ENCODE peak calls at places on chromosomes 13 and 19, in four cellular contexts. R is coronary artery, S is Calu3, N is activated B cell treated with CpG ODN at 0.5 μM for 24 hours. Q is an unnamed sample.

GRCh38 chr19:18456974-18457373 is 19.0 kb upstream of the ISYNA1 start:
- DNase-seq in R (no peak), S (no peak), N (no peak), Q (no peak)

GRCh38 chr13:29702912-29703351 is 107.4 kb upstream of the SLC7A1 start:
- DNase-seq in R (peak), S (no peak), N (no peak), Q (no peak)

GRCh38 chr13:109212630-109213029 is 573.8 kb downstream of the IRS2 start:
- DNase-seq in R (no peak), S (no peak), N (no peak), Q (no peak)

GRCh38 chr13:73110814-73111213 is 52.0 kb downstream of the KLF5 start:
- DNase-seq in R (no peak), S (no peak), N (no peak), Q (no peak)

GRCh38 chr19:21749090-21749489 is 18.3 kb downstream of the ZNF100 start:
- DNase-seq in R (no peak), S (no peak), N (no peak), Q (no peak)

GRCh38 chr13:109110159-109110558 is 480.7 kb downstream of the MYO16 start:
- DNase-seq in R (no peak), S (no peak), N (no peak), Q (no peak)

GRCh38 chr13:43246382-43246781 is 223.0 kb downstream of the DNAJC15 start:
- DNase-seq in R (no peak), S (no peak), N (no peak), Q (no peak)

GRCh38 chr13:113671066-113672001 is 4.3 kb downstream of the GRK1 start:
- DNase-seq in R (peak), S (no peak), N (peak), Q (no peak)

GRCh38 chr19:7395360-7395781 is 46.6 kb downstream of the ARHGEF18 start:
- DNase-seq in R (no peak), S (no peak), N (no peak), Q (no peak)

GRCh38 chr13:44816701-44817684 is 172.3 kb downstream of the NUFIP1 start:
- DNase-seq in R (no peak), S (peak), N (no peak), Q (no peak)

GRCh38 chr19:5615756-5616327 is 6.7 kb downstream of the SAFB2 start:
- DNase-seq in R (no peak), S (no peak), N (no peak), Q (no peak)

GRCh38 chr19:49497047-49497789 is 984 bp downstream of the RPS11 start:
- DNase-seq in R (no peak), S (peak), N (peak), Q (no peak)

GRCh38 chr19:801861-802496 is 4.7 kb downstream of the PTBP1 start:
- DNase-seq in R (no peak), S (no peak), N (no peak), Q (no peak)

GRCh38 chr13:98216135-98216565 is 39.1 kb upstream of the RNF113B start:
- DNase-seq in R (peak), S (no peak), N (no peak), Q (no peak)

GRCh38 chr19:6801397-6802086 is 29.0 kb downstream of the VAV1 start:
- DNase-seq in R (no peak), S (peak), N (peak), Q (no peak)

GRCh38 chr13:98879127-98879520 is 98.7 kb downstream of the DOCK9 start:
- DNase-seq in R (no peak), S (no peak), N (no peak), Q (no peak)

GRCh38 chr13:27194895-27195764 is 23.5 kb upstream of the USP12 start:
- DNase-seq in R (no peak), S (peak), N (no peak), Q (no peak)

GRCh38 chr19:19064098-19064722 is 416 bp downstream of the SLC25A42 start:
- DNase-seq in R (no peak), S (no peak), N (peak), Q (no peak)

GRCh38 chr13:113122571-113123225 is at the start of gene F10:
- DNase-seq in R (peak), S (peak), N (peak), Q (peak)

GRCh38 chr13:28741080-28741479 is 22.3 kb upstream of the SLC46A3 start:
- DNase-seq in R (peak), S (no peak), N (no peak), Q (no peak)

GRCh38 chr13:104163866-104164630 is 1097.8 kb upstream of the SLC10A2 start:
- DNase-seq in R (no peak), S (no peak), N (no peak), Q (no peak)

GRCh38 chr19:50155520-50156109 is 7.5 kb downstream of the IZUMO2 start:
- DNase-seq in R (no peak), S (no peak), N (no peak), Q (no peak)

GRCh38 chr19:42332059-42332458 is 6.6 kb downstream of the MEGF8 start:
- DNase-seq in R (no peak), S (no peak), N (no peak), Q (no peak)

GRCh38 chr19:18712981-18713380 is 29.5 kb downstream of the CRTC1 start:
- DNase-seq in R (no peak), S (no peak), N (no peak), Q (no peak)

GRCh38 chr13:21402586-21403307 is 56.4 kb downstream of the ZDHHC20 start:
- DNase-seq in R (no peak), S (no peak), N (no peak), Q (no peak)

GRCh38 chr19:35109395-35110112 is 6.1 kb upstream of the FXYD3 start:
- DNase-seq in R (no peak), S (peak), N (no peak), Q (no peak)

GRCh38 chr13:49308104-49308875 is 60.6 kb downstream of the CDADC1 start:
- DNase-seq in R (peak), S (no peak), N (no peak), Q (no peak)

GRCh38 chr19:34461375-34462100 is 20.0 kb upstream of the WTIP start:
- DNase-seq in R (no peak), S (no peak), N (no peak), Q (no peak)

DNA sequence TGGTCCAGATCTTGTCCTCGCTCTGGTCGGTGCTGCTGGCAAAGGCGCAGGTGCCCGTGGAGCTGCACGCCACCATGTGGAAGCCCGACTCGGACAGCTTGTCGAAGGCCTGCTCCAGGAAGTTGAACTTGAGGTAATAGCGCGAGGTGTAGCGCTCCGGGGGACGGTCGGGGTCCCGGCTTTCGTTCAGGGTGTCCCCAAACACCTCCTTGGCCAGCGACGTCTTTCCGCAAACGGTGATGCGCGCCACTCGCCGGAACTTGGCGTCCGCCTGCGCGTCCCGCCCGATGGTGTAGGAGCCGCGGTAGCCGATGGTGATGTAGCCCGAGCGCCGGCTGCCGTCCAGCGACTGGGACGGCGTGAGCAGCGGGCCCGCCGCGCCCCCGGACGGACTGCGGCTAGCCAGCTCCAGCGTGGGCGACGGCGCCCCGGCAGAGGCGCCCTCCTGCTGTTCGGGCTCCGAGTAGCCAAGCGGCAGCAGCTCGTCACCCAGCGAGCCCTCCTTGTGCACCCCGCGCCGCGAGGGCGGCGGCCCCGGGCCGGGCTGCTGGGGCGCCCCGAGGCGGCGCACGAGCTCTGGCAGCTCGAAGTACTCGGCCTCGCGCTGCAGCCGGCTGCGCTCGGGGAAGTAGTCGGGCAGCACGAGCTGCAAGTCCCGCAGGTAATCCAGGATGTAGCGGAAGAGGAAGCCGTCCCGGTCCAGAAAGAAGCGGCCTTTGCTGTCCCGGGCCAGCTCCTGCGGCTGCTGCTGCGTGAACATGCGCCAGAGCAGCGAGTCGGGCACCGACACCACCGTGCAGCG is 801 bp downstream of the KCTD12 start:
- DNase-seq in R (peak), S (peak), N (peak), Q (no peak)
- TF ChIP-seq CTCF in R (no peak), S (no peak), N (no peak), Q (peak)

DNA sequence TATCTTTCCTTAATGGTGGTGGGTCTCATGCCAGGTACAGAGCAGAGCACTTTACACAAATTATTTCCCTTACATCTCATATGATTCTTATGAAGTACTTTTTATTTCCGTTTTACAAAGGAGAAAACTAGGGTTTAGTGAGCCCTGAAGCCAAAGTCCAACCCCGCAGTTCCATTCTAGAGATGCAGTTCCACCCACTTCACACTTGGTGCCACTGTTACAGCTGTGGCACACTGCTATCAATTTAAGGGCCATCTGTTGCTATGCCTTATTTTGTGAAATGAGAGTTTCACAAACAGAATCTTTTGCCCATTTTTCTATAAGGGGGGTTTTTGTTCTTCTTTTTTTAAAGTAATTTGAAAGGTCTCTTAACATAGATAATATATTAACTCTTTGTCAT is 12.9 kb downstream of the MIPEP start:
- DNase-seq in R (no peak), S (no peak), N (no peak), Q (no peak)
- TF ChIP-seq CTCF in R (no peak), S (peak), N (no peak), Q (peak)

GRCh38 chr19:10473192-10473591 is 30.0 kb downstream of the KEAP1 start:
- DNase-seq in R (no peak), S (no peak), N (no peak), Q (no peak)

GRCh38 chr19:10474962-10475451 is 28.1 kb downstream of the KEAP1 start:
- DNase-seq in R (no peak), S (no peak), N (no peak), Q (no peak)

GRCh38 chr19:10478476-10478875 is 24.7 kb downstream of the KEAP1 start:
- DNase-seq in R (no peak), S (no peak), N (no peak), Q (no peak)

GRCh38 chr19:10478903-10479384 is 24.2 kb downstream of the KEAP1 start:
- DNase-seq in R (peak), S (peak), N (peak), Q (peak)
- TF ChIP-seq CTCF in R (peak), S (peak), N (no peak), Q (peak)

DNA sequence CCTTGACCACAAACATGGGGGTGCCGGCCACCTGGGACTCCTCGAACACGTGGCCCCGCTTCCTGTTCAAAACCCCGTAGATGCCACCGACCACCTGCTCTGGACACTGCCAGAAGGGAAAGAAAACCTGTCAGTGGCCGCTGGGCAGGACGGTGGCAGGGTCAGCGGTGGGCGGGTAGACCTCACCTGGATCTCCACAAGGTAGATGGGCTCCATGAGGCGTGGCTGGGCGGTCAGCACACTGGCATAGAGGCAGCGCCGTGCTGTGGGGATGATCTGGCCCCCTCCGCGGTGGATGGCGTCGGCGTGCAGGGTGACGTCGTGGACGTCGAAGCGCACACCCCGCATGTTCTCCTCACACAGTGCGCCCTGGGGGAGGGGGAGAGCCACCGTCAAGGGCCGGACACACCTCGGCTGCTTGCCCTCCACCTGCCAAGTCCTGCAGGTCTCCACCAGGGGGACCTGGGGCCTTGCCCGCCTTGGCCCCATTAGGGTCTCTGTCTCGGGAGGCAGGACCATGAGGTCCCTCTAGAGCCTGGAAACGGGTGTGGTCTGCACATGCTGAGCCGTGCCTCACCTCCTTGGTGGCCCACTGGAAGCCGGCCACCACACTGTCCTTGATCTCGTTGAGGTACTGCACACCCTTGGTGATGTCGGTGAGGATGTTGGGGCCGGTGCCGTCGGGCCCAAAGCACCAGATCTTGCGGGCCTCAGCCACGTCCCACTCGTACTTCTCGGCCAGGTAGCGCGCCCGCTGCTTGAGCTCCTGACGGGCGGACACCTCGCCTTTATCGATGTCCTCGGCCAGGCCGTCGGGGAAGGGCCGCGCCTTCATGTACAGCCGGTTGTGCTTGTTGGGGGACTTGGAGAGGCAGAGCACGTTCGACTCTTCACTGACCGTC is 6.6 kb upstream of the DAPK3 start:
- DNase-seq in R (no peak), S (no peak), N (no peak), Q (no peak)
- TF ChIP-seq CTCF in R (no peak), S (peak), N (no peak), Q (no peak)

DNA sequence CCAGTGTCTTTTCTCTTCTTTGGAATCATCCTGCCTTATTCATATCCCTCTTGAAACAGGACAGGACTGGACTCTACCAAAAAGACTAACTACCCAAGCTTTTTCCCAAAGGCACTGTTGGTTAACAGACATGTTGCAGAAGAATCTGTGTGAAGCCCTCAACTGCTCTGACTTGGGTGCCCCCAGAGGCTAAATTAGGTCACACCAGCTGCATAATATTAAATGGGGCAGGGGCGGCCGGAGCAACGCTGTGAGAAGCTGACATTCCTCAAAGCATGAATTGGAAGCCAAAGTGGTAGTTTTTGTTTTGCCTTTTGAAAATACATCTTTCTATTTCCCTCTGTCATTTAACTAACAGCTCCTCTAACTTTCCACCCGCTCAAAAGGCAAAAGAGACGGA is 185.9 kb downstream of the LHFPL6 start:
- DNase-seq in R (no peak), S (no peak), N (no peak), Q (no peak)
- TF ChIP-seq CTCF in R (no peak), S (no peak), N (no peak), Q (peak)

GRCh38 chr19:47111081-47111589 is 2.4 kb downstream of the ZC3H4 start:
- DNase-seq in R (no peak), S (no peak), N (peak), Q (no peak)

GRCh38 chr19:47112664-47113445 is 721 bp downstream of the ZC3H4 start:
- DNase-seq in R (peak), S (peak), N (peak), Q (peak)

GRCh38 chr19:47113446-47114348 is at the start of gene ZC3H4:
- DNase-seq in R (peak), S (peak), N (peak), Q (peak)

GRCh38 chr19:47111682-47112165 is 1.9 kb downstream of the ZC3H4 start:
- DNase-seq in R (peak), S (no peak), N (no peak), Q (no peak)

GRCh38 chr19:47112166-47112663 is 1.4 kb downstream of the ZC3H4 start:
- DNase-seq in R (peak), S (peak), N (peak), Q (peak)
- TF ChIP-seq CTCF in R (no peak), S (no peak), N (no peak), Q (no peak)

GRCh38 chr13:81480634-81481033 is 1139.7 kb upstream of the SPRY2 start:
- DNase-seq in R (no peak), S (no peak), N (no peak), Q (no peak)
- TF ChIP-seq CTCF in R (no peak), S (no peak), N (no peak), Q (peak)

DNA sequence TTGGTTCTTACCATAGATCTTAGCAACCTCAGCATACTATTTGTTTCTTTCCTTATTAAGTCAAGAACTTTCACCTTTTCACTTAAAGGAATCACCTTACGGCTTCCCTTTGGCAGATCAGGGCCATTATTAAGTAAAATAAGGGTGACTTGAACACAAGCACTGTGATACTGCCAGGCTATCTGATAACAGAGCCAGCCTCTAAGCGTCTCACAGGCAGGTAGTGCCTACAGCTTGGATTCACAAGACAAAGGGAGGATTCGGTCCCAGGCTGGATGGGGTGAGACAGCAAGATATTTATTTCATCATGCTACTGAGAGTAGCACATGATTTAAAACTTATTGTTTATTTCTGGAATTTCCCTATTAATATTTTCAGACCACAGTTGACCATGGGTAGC is 218.6 kb downstream of the FOXO1 start:
- DNase-seq in R (no peak), S (no peak), N (no peak), Q (no peak)
- TF ChIP-seq CTCF in R (no peak), S (no peak), N (no peak), Q (no peak)

GRCh38 chr19:32342695-32343094 is 2.7 kb upstream of the ZNF507 start:
- DNase-seq in R (no peak), S (no peak), N (no peak), Q (no peak)

GRCh38 chr19:32346901-32347300 is 1.5 kb downstream of the ZNF507 start:
- DNase-seq in R (no peak), S (no peak), N (no peak), Q (no peak)

GRCh38 chr19:32349724-32350475 is 4.5 kb downstream of the ZNF507 start:
- DNase-seq in R (no peak), S (peak), N (no peak), Q (no peak)

GRCh38 chr19:32343550-32344262 is 1.7 kb upstream of the ZNF507 start:
- DNase-seq in R (no peak), S (no peak), N (no peak), Q (no peak)

GRCh38 chr19:32345261-32346207 is at the start of gene ZNF507:
- DNase-seq in R (peak), S (peak), N (peak), Q (peak)
- TF ChIP-seq CTCF in R (no peak), S (no peak), N (no peak), Q (no peak)

Q was measured in osteocyte.